ENCODE peak calls at places on chromosomes 12 and 14, in four cellular contexts. T, M, Q and W are unnamed samples.

GRCh38 chr12:130689408-130690405 is 26.4 kb downstream of the RIMBP2 start:
- DNase-seq in T (no peak), M (no peak), Q (no peak), W (no peak)

GRCh38 chr12:32504626-32505025 is 105.3 kb downstream of the FGD4 start:
- DNase-seq in T (no peak), M (no peak), Q (no peak), W (no peak)

GRCh38 chr12:118013283-118013682 is 3.2 kb upstream of the RFC5 start:
- DNase-seq in T (no peak), M (no peak), Q (no peak), W (no peak)

GRCh38 chr14:100237735-100238418 is 1.1 kb upstream of the YY1 start:
- DNase-seq in T (peak), M (no peak), Q (no peak), W (peak)

GRCh38 chr14:32608880-32609279 is 279.8 kb downstream of the AKAP6 start:
- DNase-seq in T (peak), M (no peak), Q (no peak), W (no peak)

GRCh38 chr14:60565211-60565610 is 56.3 kb downstream of the SIX6 start:
- DNase-seq in T (peak), M (no peak), Q (no peak), W (no peak)

GRCh38 chr14:75657331-75657730 is 3.3 kb downstream of the ERG28 start:
- DNase-seq in T (no peak), M (no peak), Q (no peak), W (no peak)

GRCh38 chr14:33836203-33836894 is 114.5 kb downstream of the EGLN3 start:
- DNase-seq in T (no peak), M (no peak), Q (no peak), W (no peak)

GRCh38 chr14:90406384-90406798 is 9.6 kb downstream of the CALM1 start:
- DNase-seq in T (no peak), M (no peak), Q (no peak), W (no peak)

GRCh38 chr14:93268406-93268805 is 61.4 kb downstream of the UBR7 start:
- DNase-seq in T (no peak), M (no peak), Q (no peak), W (no peak)

GRCh38 chr12:29171421-29172258 is 22.6 kb downstream of the FAR2 start:
- DNase-seq in T (no peak), M (no peak), Q (no peak), W (no peak)

GRCh38 chr12:106227641-106228319 is 20.0 kb downstream of the CKAP4 start:
- DNase-seq in T (peak), M (no peak), Q (no peak), W (no peak)

GRCh38 chr14:39322807-39323206 is 89.1 kb downstream of the MIA2 start:
- DNase-seq in T (peak), M (no peak), Q (no peak), W (no peak)

GRCh38 chr12:100460702-100461101 is 13.0 kb upstream of the NR1H4 start:
- DNase-seq in T (no peak), M (no peak), Q (no peak), W (no peak)

GRCh38 chr14:49306152-49306751 is 279.9 kb downstream of the RPS29 start:
- DNase-seq in T (peak), M (no peak), Q (no peak), W (no peak)